ENCODE peak calls at places on chromosomes 1 and 21, in four cellular contexts. One of them, this sample, is unnamed.

GRCh38 chr1:57279909-57280666 is 143.8 kb downstream of the DAB1 start:
- DNase-seq in kidney tubule cell: peak; percentile 13
- DNase-seq in effector CD8-positive, alpha-beta T cell: no peak
- DNase-seq in IMR-90: peak; percentile 2
- DNase-seq in this sample: no peak

GRCh38 chr1:36224537-36225297 is 474 bp downstream of the THRAP3 start:
- DNase-seq in kidney tubule cell: peak; percentile 88
- DNase-seq in IMR-90: peak; percentile 83
- DNase-seq in effector CD8-positive, alpha-beta T cell: peak; percentile 75
- DNase-seq in this sample: peak; percentile 90

GRCh38 chr21:34510148-34511142 is 1.6 kb downstream of the KCNE1 start:
- DNase-seq in kidney tubule cell: peak; percentile 77
- DNase-seq in effector CD8-positive, alpha-beta T cell: no peak
- DNase-seq in IMR-90: peak; percentile 68
- DNase-seq in this sample: no peak

GRCh38 chr1:78497196-78497595 is 6.4 kb downstream of the PTGFR start:
- DNase-seq in kidney tubule cell: peak; percentile 13
- DNase-seq in IMR-90: no peak
- DNase-seq in effector CD8-positive, alpha-beta T cell: no peak
- DNase-seq in this sample: no peak

GRCh38 chr21:32991299-32991850 is 34.4 kb upstream of the OLIG2 start:
- DNase-seq in effector CD8-positive, alpha-beta T cell: no peak
- DNase-seq in IMR-90: no peak
- DNase-seq in kidney tubule cell: no peak
- DNase-seq in this sample: peak; percentile 75

GRCh38 chr1:198620198-198620597 is 18.6 kb upstream of the PTPRC start:
- DNase-seq in effector CD8-positive, alpha-beta T cell: no peak
- DNase-seq in IMR-90: no peak
- DNase-seq in kidney tubule cell: no peak
- DNase-seq in this sample: no peak

GRCh38 chr1:6316240-6317100 is 55.6 kb upstream of the GPR153 start:
- DNase-seq in effector CD8-positive, alpha-beta T cell: no peak
- DNase-seq in kidney tubule cell: no peak
- DNase-seq in IMR-90: no peak
- DNase-seq in this sample: no peak

GRCh38 chr1:229950020-229950419 is 117.0 kb upstream of the GALNT2 start:
- DNase-seq in effector CD8-positive, alpha-beta T cell: no peak
- DNase-seq in IMR-90: no peak
- DNase-seq in kidney tubule cell: no peak
- DNase-seq in this sample: no peak

GRCh38 chr1:185674201-185674600 is 60.0 kb upstream of the HMCN1 start:
- DNase-seq in kidney tubule cell: no peak
- DNase-seq in IMR-90: no peak
- DNase-seq in effector CD8-positive, alpha-beta T cell: no peak
- DNase-seq in this sample: no peak

GRCh38 chr21:33441489-33442477 is 38.0 kb downstream of the TMEM50B start:
- DNase-seq in IMR-90: peak; percentile 94
- DNase-seq in effector CD8-positive, alpha-beta T cell: no peak
- DNase-seq in kidney tubule cell: peak; percentile 96
- DNase-seq in this sample: peak; percentile 76

GRCh38 chr1:18957532-18958295 is 1.2 kb upstream of the IFFO2 start:
- DNase-seq in kidney tubule cell: peak; percentile 87
- DNase-seq in effector CD8-positive, alpha-beta T cell: no peak
- DNase-seq in IMR-90: no peak
- DNase-seq in this sample: no peak

GRCh38 chr1:205133287-205133686 is 11.5 kb upstream of the RBBP5 start:
- DNase-seq in effector CD8-positive, alpha-beta T cell: no peak
- DNase-seq in kidney tubule cell: no peak
- DNase-seq in IMR-90: no peak
- DNase-seq in this sample: no peak

GRCh38 chr1:227508431-227508830 is 54.9 kb upstream of the ZNF678 start:
- DNase-seq in IMR-90: no peak
- DNase-seq in effector CD8-positive, alpha-beta T cell: no peak
- DNase-seq in kidney tubule cell: no peak
- DNase-seq in this sample: no peak

GRCh38 chr1:63773815-63774616 is at the start of gene ROR1:
- DNase-seq in kidney tubule cell: peak; percentile 89
- DNase-seq in effector CD8-positive, alpha-beta T cell: no peak
- DNase-seq in IMR-90: peak; percentile 76
- DNase-seq in this sample: peak; percentile 91

GRCh38 chr1:8815582-8816285 is 1.7 kb downstream of the RERE start:
- DNase-seq in effector CD8-positive, alpha-beta T cell: no peak
- DNase-seq in IMR-90: no peak
- DNase-seq in kidney tubule cell: peak; percentile 32
- DNase-seq in this sample: peak; percentile 36

GRCh38 chr21:35475768-35476167 is 426.7 kb upstream of the RUNX1 start:
- DNase-seq in kidney tubule cell: no peak
- DNase-seq in IMR-90: peak; percentile 75
- DNase-seq in effector CD8-positive, alpha-beta T cell: no peak
- DNase-seq in this sample: peak; percentile 9

GRCh38 chr1:206685749-206686485 is 1.2 kb downstream of the MAPKAPK2 start:
- DNase-seq in effector CD8-positive, alpha-beta T cell: peak; percentile 40
- DNase-seq in IMR-90: peak; percentile 80
- DNase-seq in kidney tubule cell: peak; percentile 75
- DNase-seq in this sample: peak; percentile 28

GRCh38 chr1:89689234-89689633 is 56.3 kb downstream of the LRRC8C start:
- DNase-seq in IMR-90: no peak
- DNase-seq in kidney tubule cell: no peak
- DNase-seq in effector CD8-positive, alpha-beta T cell: no peak
- DNase-seq in this sample: no peak

GRCh38 chr1:174968750-174969244 is 30.9 kb upstream of the CACYBP start:
- DNase-seq in IMR-90: peak; percentile 57
- DNase-seq in effector CD8-positive, alpha-beta T cell: no peak
- DNase-seq in kidney tubule cell: peak; percentile 84
- DNase-seq in this sample: no peak

GRCh38 chr1:215517441-215517891 is 49.6 kb upstream of the KCTD3 start:
- DNase-seq in effector CD8-positive, alpha-beta T cell: no peak
- DNase-seq in IMR-90: peak; percentile 91
- DNase-seq in kidney tubule cell: no peak
- DNase-seq in this sample: peak; percentile 21

GRCh38 chr1:245671966-245672767 is 517.4 kb downstream of the KIF26B start:
- DNase-seq in kidney tubule cell: no peak
- DNase-seq in effector CD8-positive, alpha-beta T cell: no peak
- DNase-seq in IMR-90: no peak
- DNase-seq in this sample: peak; percentile 41

GRCh38 chr1:117370509-117370908 is 3.3 kb downstream of the MAN1A2 start:
- DNase-seq in IMR-90: no peak
- DNase-seq in kidney tubule cell: no peak
- DNase-seq in effector CD8-positive, alpha-beta T cell: no peak
- DNase-seq in this sample: no peak

GRCh38 chr21:43976661-43977060 is 35.4 kb upstream of the TRAPPC10 start:
- DNase-seq in IMR-90: no peak
- DNase-seq in effector CD8-positive, alpha-beta T cell: no peak
- DNase-seq in kidney tubule cell: no peak
- DNase-seq in this sample: no peak

GRCh38 chr1:28378906-28379305 is 9.4 kb downstream of the PHACTR4 start:
- DNase-seq in kidney tubule cell: peak; percentile 44
- DNase-seq in IMR-90: no peak
- DNase-seq in effector CD8-positive, alpha-beta T cell: no peak
- DNase-seq in this sample: no peak

GRCh38 chr1:33220701-33221384 is 35.4 kb upstream of the ZNF362 start:
- DNase-seq in kidney tubule cell: no peak
- DNase-seq in effector CD8-positive, alpha-beta T cell: no peak
- DNase-seq in IMR-90: no peak
- DNase-seq in this sample: no peak

GRCh38 chr1:108814343-108815125 is 42.4 kb downstream of the AKNAD1 start:
- DNase-seq in effector CD8-positive, alpha-beta T cell: no peak
- DNase-seq in IMR-90: peak; percentile 38
- DNase-seq in kidney tubule cell: no peak
- DNase-seq in this sample: no peak